ENCODE peak calls at places on chromosome 13, in five cellular contexts. Z is H1, E is GM23248, M is Peyer's patch, F is suprapubic skin. O is an unnamed sample.

GRCh38 chr13:109787135-109787954 is 962 bp upstream of the IRS2 start:
- DNase-seq in Z (no peak), M (no peak), F (peak), E (peak), O (peak)

GRCh38 chr13:106295971-106296370 is 239.5 kb downstream of the EFNB2 start:
- DNase-seq in M (no peak), Z (no peak), F (no peak), E (no peak), O (no peak)

GRCh38 chr13:73428137-73428536 is 369.3 kb downstream of the KLF5 start:
- DNase-seq in M (no peak), Z (no peak), E (peak), F (no peak), O (no peak)

GRCh38 chr13:103031332-103031873 is 34.8 kb downstream of the SLC10A2 start:
- DNase-seq in E (no peak), F (no peak), M (no peak), Z (no peak), O (no peak)

GRCh38 chr13:79492313-79492798 is 11.4 kb downstream of the NDFIP2 start:
- DNase-seq in Z (no peak), E (peak), M (no peak), F (no peak), O (no peak)

GRCh38 chr13:57123660-57124059 is 17.1 kb upstream of the PRR20A start:
- DNase-seq in F (no peak), M (no peak), Z (no peak), E (no peak), O (no peak)

GRCh38 chr13:105996391-105997028 is 539.0 kb downstream of the EFNB2 start:
- DNase-seq in Z (no peak), M (no peak), F (no peak), E (no peak), O (no peak)

GRCh38 chr13:99689955-99690354 is 188.7 kb downstream of the TM9SF2 start:
- DNase-seq in E (no peak), M (no peak), F (no peak), Z (no peak), O (no peak)

GRCh38 chr13:112619730-112620639 is 32.0 kb upstream of the TUBGCP3 start:
- DNase-seq in F (no peak), M (no peak), E (no peak), Z (no peak), O (no peak)

GRCh38 chr13:27353166-27353583 is 71.2 kb upstream of the GTF3A start:
- DNase-seq in Z (no peak), M (no peak), E (peak), F (no peak), O (no peak)

GRCh38 chr13:110425444-110425780 is 118.3 kb downstream of the COL4A2 start:
- DNase-seq in M (no peak), Z (no peak), E (no peak), F (no peak), O (peak)

GRCh38 chr13:112575680-112576079 is 12.3 kb downstream of the TUBGCP3 start:
- DNase-seq in F (no peak), E (peak), Z (no peak), M (no peak), O (no peak)

GRCh38 chr13:34037636-34038325 is 219.8 kb downstream of the RFC3 start:
- DNase-seq in E (peak), Z (no peak), M (no peak), F (no peak), O (no peak)

GRCh38 chr13:73039201-73040108 is 19.4 kb upstream of the KLF5 start:
- DNase-seq in Z (no peak), E (peak), M (no peak), F (no peak), O (no peak)

GRCh38 chr13:97353927-97354326 is 80.0 kb upstream of the RAP2A start:
- DNase-seq in F (no peak), M (no peak), E (peak), Z (no peak), O (no peak)

GRCh38 chr13:74047925-74048324 is 86.3 kb downstream of the KLF12 start:
- DNase-seq in F (no peak), Z (no peak), E (peak), M (no peak), O (no peak)

GRCh38 chr13:99958402-99959126 is 13.0 kb downstream of the ZIC5 start:
- DNase-seq in E (no peak), Z (no peak), M (no peak), F (no peak), O (peak)

GRCh38 chr13:110683203-110683883 is 22.6 kb downstream of the CARS2 start:
- DNase-seq in F (no peak), E (peak), M (no peak), Z (no peak), O (no peak)

GRCh38 chr13:46173656-46174055 is 8.3 kb downstream of the LCP1 start:
- DNase-seq in F (no peak), M (no peak), Z (no peak), E (no peak), O (no peak)

GRCh38 chr13:106473174-106473573 is 62.3 kb downstream of the EFNB2 start:
- DNase-seq in M (no peak), E (no peak), F (no peak), Z (no peak), O (no peak)

GRCh38 chr13:39012608-39013007 is 22.0 kb upstream of the STOML3 start:
- DNase-seq in Z (no peak), F (no peak), M (no peak), E (no peak), O (no peak)

GRCh38 chr13:51797664-51798488 is 6.1 kb downstream of the DHRS12 start:
- DNase-seq in Z (no peak), M (peak), F (peak), E (peak), O (no peak)

GRCh38 chr13:74305876-74306275 is 171.7 kb upstream of the KLF12 start:
- DNase-seq in F (no peak), E (peak), Z (no peak), M (no peak), O (no peak)

GRCh38 chr13:106182404-106182803 is 353.1 kb downstream of the EFNB2 start:
- DNase-seq in M (no peak), F (no peak), Z (no peak), E (peak), O (no peak)

GRCh38 chr13:46031581-46032263 is 20.8 kb downstream of the ZC3H13 start:
- DNase-seq in F (no peak), M (no peak), E (no peak), Z (no peak), O (no peak)

GRCh38 chr13:28429685-28430290 is 65.1 kb downstream of the FLT1 start:
- DNase-seq in E (peak), F (no peak), M (peak), Z (peak), O (no peak)

GRCh38 chr13:53264751-53265150 is 236.1 kb downstream of the OLFM4 start:
- DNase-seq in M (no peak), Z (no peak), F (no peak), E (no peak), O (no peak)

GRCh38 chr13:22655106-22655852 is 525.5 kb upstream of the SGCG start:
- DNase-seq in M (no peak), F (no peak), Z (no peak), E (no peak), O (no peak)
- H3K4me3 ChIP-seq in M (no peak), F (no peak), Z (no peak), E (no peak), O (no peak)

GRCh38 chr13:48563611-48564010 is 30.7 kb upstream of the RCBTB2 start:
- DNase-seq in Z (no peak), M (no peak), F (no peak), E (no peak), O (no peak)

GRCh38 chr13:48562296-48563066 is 29.6 kb upstream of the RCBTB2 start:
- DNase-seq in Z (no peak), M (peak), F (no peak), E (no peak), O (no peak)

GRCh38 chr13:48559638-48560320 is 26.9 kb upstream of the RCBTB2 start:
- DNase-seq in E (peak), M (no peak), F (no peak), Z (no peak), O (no peak)

GRCh38 chr13:48560657-48561337 is 27.9 kb upstream of the RCBTB2 start:
- DNase-seq in F (no peak), M (no peak), Z (no peak), E (no peak), O (no peak)

DNA sequence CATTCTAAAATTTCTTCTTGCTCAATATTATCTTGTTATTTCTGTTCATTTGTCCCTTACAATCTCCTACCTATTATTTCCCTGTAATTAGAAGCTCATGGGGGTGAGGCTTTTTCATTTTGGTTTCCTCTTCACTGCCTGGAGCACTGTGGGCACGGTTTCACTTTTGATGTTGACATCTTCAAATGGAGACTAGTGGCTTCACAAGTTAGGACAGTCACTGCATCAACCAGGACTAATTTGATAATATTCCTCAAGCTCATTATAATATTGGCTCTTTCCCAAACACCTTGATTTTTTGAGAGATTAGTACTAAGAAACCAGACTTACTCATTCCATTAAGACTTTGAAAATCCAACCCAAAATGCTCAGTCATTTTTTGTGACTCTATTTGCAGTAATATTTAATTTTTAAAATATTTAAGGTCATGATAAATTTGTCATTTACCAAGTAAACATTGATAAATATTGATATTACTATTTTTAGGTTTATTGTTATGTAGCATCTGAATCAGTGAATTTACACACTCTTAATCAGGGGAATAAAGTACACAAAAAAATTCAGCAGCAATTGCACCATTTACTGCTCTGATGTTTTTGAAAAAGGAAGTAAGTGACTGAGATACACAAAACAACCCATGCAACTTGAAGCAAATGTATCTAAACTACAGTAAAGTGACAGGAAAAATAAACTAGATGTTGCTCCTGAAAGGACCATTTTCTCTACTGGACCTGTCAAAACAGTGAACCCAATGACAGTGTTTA is 28.8 kb upstream of the RCBTB2 start:
- DNase-seq in M (no peak), F (no peak), Z (no peak), E (no peak), O (no peak)
- H3K4me3 ChIP-seq in M (no peak), F (no peak), Z (no peak), E (no peak), O (no peak)

DNA sequence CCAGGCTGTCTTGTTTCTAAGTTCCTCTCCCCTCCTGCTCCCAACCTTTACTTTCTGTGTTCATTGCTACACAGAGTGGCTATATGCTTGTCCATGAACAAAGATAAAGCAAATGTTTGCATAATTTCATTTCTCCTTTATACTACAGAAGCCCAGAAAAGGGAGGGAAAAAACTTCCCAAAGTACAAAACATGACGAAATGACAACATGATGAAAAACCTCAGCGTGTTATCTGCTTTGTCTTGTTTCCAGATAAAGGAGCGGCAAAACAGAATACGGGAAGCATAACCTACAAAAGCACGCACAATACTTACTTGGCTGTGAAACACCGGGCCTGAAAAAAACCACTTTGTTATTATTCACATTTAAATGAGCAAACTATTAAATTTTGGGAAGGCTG is 336.8 kb downstream of the DNAJC15 start:
- DNase-seq in Z (no peak), M (no peak), F (no peak), E (no peak), O (no peak)
- H3K4me3 ChIP-seq in Z (peak), M (no peak), F (no peak), E (no peak), O (no peak)

GRCh38 chr13:40984670-40985366 is 34.3 kb downstream of the ELF1 start:
- DNase-seq in Z (no peak), F (no peak), E (peak), M (no peak), O (no peak)

GRCh38 chr13:40983725-40984669 is 35.1 kb downstream of the ELF1 start:
- DNase-seq in F (no peak), M (no peak), Z (no peak), E (no peak), O (no peak)

GRCh38 chr13:40981949-40982348 is 37.2 kb downstream of the ELF1 start:
- DNase-seq in F (no peak), E (no peak), Z (no peak), M (no peak), O (no peak)

GRCh38 chr13:40982772-40983171 is 36.3 kb downstream of the ELF1 start:
- DNase-seq in F (no peak), E (peak), Z (no peak), M (peak), O (no peak)

GRCh38 chr13:40983269-40983668 is 35.8 kb downstream of the ELF1 start:
- DNase-seq in F (no peak), M (no peak), E (peak), Z (no peak), O (no peak)
- H3K4me3 ChIP-seq in F (peak), M (no peak), E (peak), Z (no peak), O (peak)

GRCh38 chr13:43787998-43788397 is 1.2 kb upstream of the ENOX1 start:
- DNase-seq in M (no peak), E (peak), F (no peak), Z (no peak), O (no peak)
- H3K4me3 ChIP-seq in M (no peak), E (peak), F (no peak), Z (peak), O (no peak)

DNA sequence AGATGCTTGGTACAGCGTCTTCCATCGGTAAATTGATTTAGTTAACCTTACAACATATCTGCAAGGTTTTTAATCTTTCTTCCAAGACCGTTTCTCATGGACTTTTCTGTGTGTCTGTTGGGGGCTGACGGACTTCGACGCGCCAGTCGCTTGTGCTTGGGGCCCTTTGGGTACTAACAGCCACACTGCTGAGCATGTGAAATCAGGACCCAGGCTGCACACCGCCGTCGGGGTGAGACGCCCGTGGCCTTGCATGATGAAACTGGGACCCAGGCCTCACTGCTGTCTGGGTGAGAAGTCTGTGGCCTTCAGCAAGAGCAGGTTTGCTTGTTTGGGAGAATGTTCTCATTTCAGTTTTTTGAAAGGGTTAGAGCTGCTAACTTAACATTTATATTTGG is 9.8 kb downstream of the ATP4B start:
- DNase-seq in M (no peak), Z (no peak), F (peak), E (no peak), O (peak)
- H3K4me3 ChIP-seq in M (no peak), Z (no peak), F (no peak), E (no peak), O (no peak)

GRCh38 chr13:32905864-32906180 is 110.4 kb upstream of the KL start:
- DNase-seq in M (no peak), E (peak), Z (no peak), F (no peak), O (no peak)
- H3K4me3 ChIP-seq in M (no peak), E (no peak), Z (no peak), F (no peak), O (no peak)

DNA sequence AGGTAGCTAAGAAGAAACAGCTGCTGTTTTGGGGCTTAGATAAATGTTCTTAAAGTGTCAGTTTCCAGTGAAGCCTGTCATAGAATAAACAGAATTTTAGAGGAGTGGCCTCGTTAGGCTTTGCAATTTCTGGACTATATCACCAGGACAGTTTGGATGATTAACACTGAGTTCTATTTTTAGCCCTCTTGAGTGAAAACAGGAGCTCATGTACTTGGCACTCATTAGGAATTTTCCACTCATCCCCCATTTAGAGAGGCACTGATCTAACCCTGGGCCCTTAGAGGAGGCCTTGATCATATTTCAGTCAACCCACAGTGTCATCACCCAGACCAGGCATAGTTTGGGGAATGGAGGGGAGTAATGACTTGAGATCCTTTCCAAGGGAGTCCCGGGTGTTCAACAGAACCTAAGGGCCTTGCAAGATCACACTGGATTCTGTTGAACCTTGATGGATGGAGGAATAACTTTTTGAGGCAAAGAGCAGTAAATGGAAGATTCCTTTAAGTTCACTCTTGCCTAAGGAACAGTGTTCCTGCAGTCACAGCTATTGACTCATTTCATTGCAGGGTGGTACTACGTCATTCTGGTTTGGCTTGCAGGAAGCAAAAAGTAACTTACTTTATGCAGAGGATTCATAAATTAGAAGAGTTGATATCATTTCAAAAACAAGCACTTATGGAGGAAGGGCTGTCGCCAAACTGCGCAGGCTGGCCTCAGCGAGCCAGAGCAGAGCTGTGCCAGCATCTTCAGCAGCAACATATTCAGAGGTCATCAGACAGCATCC is 160.2 kb downstream of the SLC7A1 start:
- DNase-seq in M (no peak), F (no peak), E (peak), Z (no peak), O (no peak)
- H3K4me3 ChIP-seq in M (no peak), F (no peak), E (peak), Z (no peak), O (no peak)

DNA sequence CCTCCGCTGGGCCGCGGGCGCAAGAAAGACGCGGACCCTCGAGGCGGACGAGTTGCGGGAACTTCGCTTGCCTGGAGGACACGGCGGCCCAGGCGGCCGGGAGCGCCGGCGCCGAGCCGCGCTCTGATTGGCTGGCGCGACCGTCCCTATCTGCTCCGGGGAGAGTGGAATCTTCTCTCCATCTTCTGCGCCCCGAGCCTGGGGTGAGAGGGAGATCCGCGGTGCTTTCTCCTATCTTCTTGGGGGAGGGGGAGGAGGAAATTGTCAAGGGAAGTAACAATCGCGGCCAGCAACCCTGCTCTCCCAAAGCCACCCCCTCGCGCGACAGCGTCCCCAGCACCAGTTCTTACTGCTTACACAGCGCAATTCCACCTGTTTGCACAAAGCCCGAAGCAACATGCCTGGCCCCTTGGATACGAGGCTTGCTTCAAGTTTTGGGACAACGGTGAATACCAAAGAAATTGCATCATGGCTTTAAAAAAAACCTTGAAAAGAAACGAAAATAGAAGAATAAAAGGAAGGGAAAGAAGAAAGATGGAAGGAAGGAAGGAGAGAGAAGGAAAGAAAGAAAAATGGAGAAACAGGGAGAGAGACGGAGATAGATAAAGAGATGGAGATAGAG is 4.8 kb downstream of the SOX21 start:
- DNase-seq in M (no peak), F (no peak), E (no peak), Z (no peak), O (no peak)
- H3K4me3 ChIP-seq in M (no peak), F (peak), E (no peak), Z (peak), O (peak)

GRCh38 chr13:98515804-98516465 is 61.0 kb downstream of the STK24 start:
- DNase-seq in E (no peak), F (no peak), Z (no peak), M (peak), O (no peak)
- H3K4me3 ChIP-seq in E (no peak), F (no peak), Z (no peak), M (no peak), O (no peak)

O was measured in coronary artery.